ENCODE peak calls at places on chromosomes 7 and 10, in seven cellular contexts. H, D, J, P, K, Z and G are unnamed samples. For H3K36me3, the result is how much of the 10 kb centered on the place peaks cover.

GRCh38 chr7:44256459-44256858 is 55.7 kb downstream of the YKT6 start:
- DNase-seq in H (no peak), Z (no peak), J (no peak), K (no peak), P (no peak), D (no peak), G (no peak)

GRCh38 chr7:66522518-66522917 is 106.2 kb upstream of the KCTD7 start:
- DNase-seq in H (no peak), K (no peak), Z (peak), P (no peak), D (peak), J (no peak), G (no peak)

GRCh38 chr7:55188590-55189446 is 170.0 kb downstream of the EGFR start:
- DNase-seq in D (peak), H (peak), P (no peak), K (no peak), Z (no peak), J (no peak), G (no peak)

GRCh38 chr10:119270893-119271361 is 63.6 kb downstream of the GRK5 start:
- DNase-seq in D (peak), K (no peak), H (peak), Z (no peak), P (no peak), J (no peak), G (no peak)

GRCh38 chr7:27194641-27195379 is 5.1 kb downstream of the HOXA13 start:
- DNase-seq in P (no peak), J (no peak), D (peak), Z (no peak), H (peak), K (no peak), G (no peak)

GRCh38 chr7:16586081-16586874 is 59.3 kb downstream of the ANKMY2 start:
- DNase-seq in Z (no peak), P (no peak), H (no peak), K (no peak), D (no peak), J (no peak), G (no peak)

GRCh38 chr10:35890061-35890969 is 248.2 kb upstream of the FZD8 start:
- DNase-seq in K (no peak), D (peak), Z (no peak), J (no peak), P (no peak), H (peak), G (no peak)

GRCh38 chr10:33363112-33363511 is 28.6 kb upstream of the NRP1 start:
- DNase-seq in P (no peak), H (no peak), J (no peak), Z (peak), K (no peak), D (no peak), G (no peak)

GRCh38 chr7:54180796-54181195 is 361.4 kb upstream of the VSTM2A start:
- DNase-seq in D (no peak), Z (no peak), J (no peak), K (no peak), P (no peak), H (no peak), G (no peak)

GRCh38 chr7:20539201-20539600 is 76.3 kb upstream of the ABCB5 start:
- DNase-seq in Z (peak), J (no peak), D (no peak), K (no peak), P (no peak), H (no peak), G (no peak)

GRCh38 chr7:104431930-104432329 is 103.5 kb downstream of the LHFPL3 start:
- DNase-seq in K (no peak), H (no peak), Z (no peak), J (no peak), D (no peak), P (no peak), G (no peak)

GRCh38 chr10:34637419-34637911 is 177.6 kb downstream of the PARD3 start:
- DNase-seq in H (peak), J (peak), K (no peak), P (peak), Z (peak), D (peak), G (peak)

GRCh38 chr7:608361-608760 is 88.7 kb upstream of the PDGFA start:
- DNase-seq in J (no peak), Z (no peak), P (no peak), D (no peak), K (no peak), H (no peak), G (no peak)

GRCh38 chr10:128098631-128099030 is 27.6 kb downstream of the MKI67 start:
- DNase-seq in D (no peak), K (no peak), H (no peak), P (no peak), Z (no peak), J (no peak), G (no peak)
- H3K36me3 ChIP-seq in D (under half), K (under half), H (under half), P (under half), Z (under half), J (under half), G (under half)

GRCh38 chr10:88232029-88232895 is 350.9 kb downstream of the RNLS start:
- DNase-seq in H (peak), D (peak), Z (peak), P (no peak), J (no peak), K (no peak), G (peak)

GRCh38 chr10:88236121-88236743 is 346.9 kb downstream of the RNLS start:
- DNase-seq in Z (no peak), H (peak), P (no peak), J (no peak), K (no peak), D (peak), G (no peak)

GRCh38 chr10:88234332-88234731 is 348.8 kb downstream of the RNLS start:
- DNase-seq in J (no peak), Z (no peak), H (peak), K (no peak), P (no peak), D (peak), G (no peak)

GRCh38 chr10:88232978-88233537 is 350.1 kb downstream of the RNLS start:
- DNase-seq in K (no peak), P (no peak), J (no peak), H (no peak), Z (no peak), D (no peak), G (no peak)

DNA sequence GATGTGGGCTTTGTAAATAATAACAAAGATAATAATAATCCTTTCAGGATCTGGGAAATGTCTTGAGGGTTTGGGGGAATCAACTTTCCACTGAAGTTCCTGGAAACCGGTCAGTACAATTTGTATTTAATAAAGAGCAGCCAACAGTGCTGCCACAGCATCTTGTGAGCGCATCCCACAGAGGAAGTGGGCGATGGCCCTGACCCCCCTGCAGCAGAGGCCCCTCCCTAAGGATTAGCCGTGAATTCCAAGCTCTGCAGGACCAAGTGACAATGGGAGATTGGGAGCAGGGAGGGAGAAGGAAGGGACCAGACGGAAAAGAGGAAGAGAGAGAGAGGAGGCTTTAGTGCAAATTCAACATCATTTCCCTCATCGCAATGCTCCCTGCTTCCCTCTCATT is 349.2 kb downstream of the RNLS start:
- DNase-seq in D (no peak), P (no peak), Z (no peak), J (no peak), H (no peak), K (no peak), G (no peak)
- H3K36me3 ChIP-seq in D (under half), P (under half), Z (under half), J (under half), H (under half), K (under half), G (under half)

GRCh38 chr7:2098056-2098455 is 134.7 kb downstream of the MAD1L1 start:
- DNase-seq in P (no peak), D (no peak), Z (no peak), J (no peak), H (no peak), K (no peak), G (no peak)

GRCh38 chr7:2097492-2097891 is 135.3 kb downstream of the MAD1L1 start:
- DNase-seq in P (no peak), H (no peak), Z (no peak), J (no peak), K (no peak), D (no peak), G (no peak)

GRCh38 chr7:2099036-2099957 is 133.4 kb downstream of the MAD1L1 start:
- DNase-seq in J (peak), P (no peak), D (no peak), Z (peak), K (no peak), H (no peak), G (no peak)

GRCh38 chr7:2096692-2097380 is 135.9 kb downstream of the MAD1L1 start:
- DNase-seq in H (no peak), D (no peak), J (no peak), P (no peak), Z (no peak), K (no peak), G (no peak)

GRCh38 chr7:2098496-2098895 is 134.2 kb downstream of the MAD1L1 start:
- DNase-seq in Z (no peak), J (no peak), H (no peak), K (no peak), P (no peak), D (no peak), G (no peak)
- H3K36me3 ChIP-seq in Z (under half), J (under half), H (under half), K (under half), P (under half), D (under half), G (under half)

GRCh38 chr10:114852197-114852596 is 30.6 kb downstream of the FHIP2A start:
- DNase-seq in D (no peak), K (no peak), P (no peak), H (no peak), J (no peak), Z (no peak), G (no peak)
- H3K36me3 ChIP-seq in D (under half), K (under half), P (under half), H (half or more), J (under half), Z (half or more), G (half or more)

GRCh38 chr10:74081918-74082317 is 68.7 kb downstream of the AP3M1 start:
- DNase-seq in P (no peak), H (no peak), Z (peak), J (no peak), D (no peak), K (no peak), G (no peak)

GRCh38 chr10:74083304-74083703 is 67.3 kb downstream of the AP3M1 start:
- DNase-seq in H (no peak), Z (peak), K (no peak), J (no peak), D (no peak), P (no peak), G (no peak)

GRCh38 chr10:74081192-74081803 is 69.3 kb downstream of the AP3M1 start:
- DNase-seq in H (peak), D (peak), P (peak), Z (peak), J (peak), K (no peak), G (no peak)

GRCh38 chr10:74079914-74080590 is 70.6 kb downstream of the AP3M1 start:
- DNase-seq in D (no peak), J (no peak), K (no peak), H (no peak), P (peak), Z (peak), G (no peak)

DNA sequence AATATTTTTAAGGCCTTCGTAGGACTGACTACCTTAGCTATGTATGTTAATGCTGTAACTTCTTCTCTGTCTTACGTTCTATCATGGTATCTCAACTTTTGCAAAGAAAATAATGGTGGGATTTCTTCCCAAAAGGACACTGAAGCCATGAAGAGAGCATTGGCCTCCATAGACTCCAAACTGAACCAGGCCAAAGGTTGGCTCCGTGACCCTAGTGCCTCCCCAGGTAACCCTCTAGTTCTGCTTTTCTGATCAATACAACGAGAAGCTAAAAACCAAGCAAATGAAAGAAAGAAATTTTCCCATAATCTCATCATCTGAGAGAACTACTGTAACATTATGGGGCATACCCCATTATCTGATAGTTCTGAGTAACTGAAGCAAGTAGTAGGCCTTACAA is 68.3 kb downstream of the AP3M1 start:
- DNase-seq in H (no peak), Z (no peak), P (no peak), J (no peak), K (no peak), D (no peak), G (no peak)
- H3K36me3 ChIP-seq in H (under half), Z (under half), P (half or more), J (under half), K (under half), D (under half), G (under half)

GRCh38 chr7:67631496-67631895 is 634.9 kb downstream of the TYW1 start:
- DNase-seq in J (no peak), K (no peak), P (no peak), D (no peak), H (no peak), Z (no peak), G (no peak)

DNA sequence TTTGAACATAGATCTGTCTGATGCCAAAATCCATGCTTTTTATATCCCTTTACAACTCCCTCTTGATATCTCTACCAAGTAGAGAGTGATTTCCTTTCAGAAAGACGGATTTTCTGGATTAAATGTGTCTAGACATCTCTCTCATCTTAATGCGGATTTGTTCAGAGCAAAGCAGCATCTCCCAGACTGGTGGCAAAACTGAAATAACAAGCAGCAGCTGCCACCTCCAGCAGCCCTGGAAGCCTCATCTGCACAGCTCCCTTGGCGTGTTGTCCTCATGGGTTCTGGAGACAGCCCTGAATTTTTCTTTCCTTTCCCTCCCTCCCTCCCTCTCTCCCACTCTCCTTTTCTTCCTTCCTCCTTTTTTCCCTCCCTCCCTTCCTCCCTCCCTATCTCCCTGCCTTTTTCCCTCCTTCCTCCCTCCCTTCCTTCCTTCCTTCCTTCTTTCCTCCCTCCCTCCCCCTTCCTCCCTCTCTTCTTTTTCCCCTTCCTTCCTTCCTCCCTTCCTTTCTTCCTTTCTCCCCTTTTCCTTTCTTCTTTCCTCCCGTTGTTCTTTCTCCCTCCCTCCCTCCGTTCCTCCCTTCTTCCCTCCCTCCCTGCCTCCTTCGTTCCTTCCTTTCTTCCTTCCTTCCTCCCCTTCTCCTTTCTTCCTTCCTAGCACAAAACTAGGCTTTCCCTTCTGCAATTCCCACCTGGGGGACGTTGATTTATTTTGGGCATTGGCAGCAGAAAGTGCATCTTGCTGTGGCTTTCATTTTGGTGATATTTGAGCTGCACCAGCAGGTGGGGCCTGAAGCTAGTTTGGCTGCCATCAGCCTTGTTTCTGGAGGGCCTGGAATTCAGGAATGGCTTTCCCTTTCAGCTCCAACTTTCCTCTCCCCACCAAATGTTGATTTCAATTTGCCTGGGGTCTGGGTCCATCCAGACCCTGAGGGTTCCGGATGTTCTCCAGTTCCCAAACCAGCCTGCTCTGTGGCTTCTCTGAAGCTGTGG is 640.0 kb downstream of the TYW1 start:
- DNase-seq in J (no peak), Z (no peak), P (no peak), H (no peak), K (no peak), D (no peak), G (no peak)
- H3K36me3 ChIP-seq in J (under half), Z (under half), P (under half), H (under half), K (under half), D (under half), G (under half)

GRCh38 chr10:103450201-103450695 is 1.9 kb downstream of the CALHM2 start:
- DNase-seq in J (no peak), Z (no peak), K (no peak), P (no peak), H (no peak), D (no peak), G (no peak)
- H3K36me3 ChIP-seq in J (under half), Z (under half), K (under half), P (under half), H (under half), D (under half), G (under half)

DNA sequence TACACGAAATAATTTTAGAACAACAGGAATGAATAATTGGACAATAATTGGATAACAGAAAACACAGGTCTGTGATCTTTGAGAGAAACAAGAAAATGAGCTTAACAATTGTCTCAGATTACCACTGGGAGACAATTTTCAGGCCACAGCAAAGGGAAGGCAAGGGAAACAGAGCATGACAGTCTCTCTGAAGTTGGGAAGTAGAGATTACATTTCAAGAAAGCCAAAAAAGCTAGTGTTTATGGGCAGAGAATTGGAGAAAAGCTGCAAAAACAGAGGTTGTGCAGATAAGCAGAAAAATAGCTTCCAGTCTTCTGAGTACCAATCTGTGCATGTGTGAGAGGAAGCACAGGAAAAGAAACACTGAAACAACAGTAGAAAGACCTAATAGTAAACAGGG is 23.9 kb downstream of the COG5 start:
- DNase-seq in D (no peak), P (no peak), Z (no peak), H (no peak), K (no peak), J (no peak), G (no peak)
- H3K36me3 ChIP-seq in D (under half), P (under half), Z (under half), H (under half), K (under half), J (under half), G (under half)

GRCh38 chr7:106885652-106886051 is 20.6 kb downstream of the PIK3CG start:
- DNase-seq in K (no peak), J (no peak), D (no peak), P (no peak), Z (no peak), H (no peak), G (no peak)
- H3K36me3 ChIP-seq in K (under half), J (under half), D (under half), P (under half), Z (under half), H (under half), G (under half)

DNA sequence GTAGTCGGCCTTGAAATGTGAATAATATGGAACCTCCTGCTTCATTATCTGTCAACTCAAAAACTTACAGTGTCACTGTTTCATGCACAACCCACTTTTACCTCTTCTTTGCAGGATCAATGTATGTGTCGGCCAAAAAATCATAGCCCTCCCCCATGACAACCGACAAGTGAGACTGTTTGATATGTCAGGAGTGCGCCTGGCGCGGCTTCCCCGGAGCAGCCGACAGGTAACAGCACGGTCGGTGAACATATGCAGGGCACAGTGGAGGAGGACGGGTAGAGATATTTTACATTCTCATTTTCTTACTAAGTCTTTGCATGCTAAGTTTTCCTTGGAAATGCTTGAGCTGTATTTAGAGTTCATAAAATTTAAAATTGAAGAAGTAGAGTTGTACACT is 68.6 kb downstream of the WDR37 start:
- DNase-seq in H (no peak), K (no peak), Z (no peak), J (no peak), D (no peak), P (no peak), G (no peak)
- H3K36me3 ChIP-seq in H (under half), K (under half), Z (under half), J (under half), D (under half), P (under half), G (under half)